ENCODE peak calls at places on chromosome 22, in six cellular contexts. One of them, this sample, is unnamed.

GRCh38 chr22:19122752-19123492 is 710 bp upstream of the DGCR2 start:
- DNase-seq in PC-3: no peak
- DNase-seq in hepatocyte: peak
- DNase-seq in neural progenitor cell: no peak
- DNase-seq in HepG2: no peak
- DNase-seq in mammary epithelial cell: peak
- DNase-seq in this sample: peak

GRCh38 chr22:27937453-27937852 is 18.4 kb upstream of the PITPNB start:
- DNase-seq in PC-3: peak
- DNase-seq in hepatocyte: no peak
- DNase-seq in neural progenitor cell: no peak
- DNase-seq in HepG2: peak
- DNase-seq in mammary epithelial cell: no peak
- DNase-seq in this sample: no peak

GRCh38 chr22:28608546-28608945 is 71.1 kb downstream of the TTC28 start:
- DNase-seq in PC-3: no peak
- DNase-seq in hepatocyte: no peak
- DNase-seq in neural progenitor cell: no peak
- DNase-seq in HepG2: no peak
- DNase-seq in mammary epithelial cell: no peak
- DNase-seq in this sample: no peak

GRCh38 chr22:35313311-35314121 is 13.8 kb downstream of the TOM1 start:
- DNase-seq in PC-3: peak
- DNase-seq in hepatocyte: peak
- DNase-seq in neural progenitor cell: no peak
- DNase-seq in HepG2: peak
- DNase-seq in mammary epithelial cell: peak
- DNase-seq in this sample: peak

GRCh38 chr22:40572976-40573375 is 63.5 kb downstream of the MRTFA start:
- DNase-seq in PC-3: no peak
- DNase-seq in hepatocyte: no peak
- DNase-seq in neural progenitor cell: no peak
- DNase-seq in HepG2: no peak
- DNase-seq in mammary epithelial cell: no peak
- DNase-seq in this sample: peak

GRCh38 chr22:30080805-30081204 is 541 bp downstream of the HORMAD2 start:
- DNase-seq in PC-3: no peak
- DNase-seq in hepatocyte: no peak
- DNase-seq in neural progenitor cell: no peak
- DNase-seq in HepG2: no peak
- DNase-seq in mammary epithelial cell: no peak
- DNase-seq in this sample: no peak

GRCh38 chr22:46198274-46198673 is 47.9 kb downstream of the PPARA start:
- DNase-seq in PC-3: no peak
- DNase-seq in hepatocyte: no peak
- DNase-seq in neural progenitor cell: no peak
- DNase-seq in HepG2: no peak
- DNase-seq in mammary epithelial cell: no peak
- DNase-seq in this sample: no peak

GRCh38 chr22:46044718-46045458 is 67.9 kb upstream of the WNT7B start:
- DNase-seq in PC-3: no peak
- DNase-seq in hepatocyte: peak
- DNase-seq in neural progenitor cell: peak
- DNase-seq in HepG2: no peak
- DNase-seq in mammary epithelial cell: no peak
- DNase-seq in this sample: no peak

GRCh38 chr22:21857501-21857914 is 9.9 kb downstream of the MAPK1 start:
- DNase-seq in PC-3: no peak
- DNase-seq in hepatocyte: no peak
- DNase-seq in neural progenitor cell: no peak
- DNase-seq in HepG2: peak
- DNase-seq in mammary epithelial cell: no peak
- DNase-seq in this sample: peak

GRCh38 chr22:47575291-47575690 is 812.8 kb downstream of the TBC1D22A start:
- DNase-seq in PC-3: no peak
- DNase-seq in hepatocyte: no peak
- DNase-seq in neural progenitor cell: no peak
- DNase-seq in HepG2: no peak
- DNase-seq in mammary epithelial cell: no peak
- DNase-seq in this sample: no peak

GRCh38 chr22:19175602-19176174 is 2.8 kb downstream of the SLC25A1 start:
- DNase-seq in PC-3: no peak
- DNase-seq in hepatocyte: no peak
- DNase-seq in neural progenitor cell: peak
- DNase-seq in HepG2: no peak
- DNase-seq in mammary epithelial cell: no peak
- DNase-seq in this sample: no peak

GRCh38 chr22:50665738-50666137 is 6.9 kb upstream of the SHANK3 start:
- DNase-seq in PC-3: no peak
- DNase-seq in hepatocyte: no peak
- DNase-seq in neural progenitor cell: no peak
- DNase-seq in HepG2: no peak
- DNase-seq in mammary epithelial cell: no peak
- DNase-seq in this sample: no peak

GRCh38 chr22:30000566-30000965 is 79.7 kb upstream of the HORMAD2 start:
- DNase-seq in PC-3: peak
- DNase-seq in hepatocyte: no peak
- DNase-seq in neural progenitor cell: no peak
- DNase-seq in HepG2: no peak
- DNase-seq in mammary epithelial cell: peak
- DNase-seq in this sample: peak

GRCh38 chr22:40716116-40716515 is 36.8 kb downstream of the MCHR1 start:
- DNase-seq in PC-3: peak
- DNase-seq in hepatocyte: no peak
- DNase-seq in neural progenitor cell: no peak
- DNase-seq in HepG2: no peak
- DNase-seq in mammary epithelial cell: no peak
- DNase-seq in this sample: no peak

GRCh38 chr22:45125198-45125597 is 38.5 kb upstream of the NUP50 start:
- DNase-seq in PC-3: no peak
- DNase-seq in hepatocyte: peak
- DNase-seq in neural progenitor cell: peak
- DNase-seq in HepG2: no peak
- DNase-seq in mammary epithelial cell: no peak
- DNase-seq in this sample: peak

GRCh38 chr22:49930596-49931412 is 12.4 kb downstream of the CRELD2 start:
- DNase-seq in PC-3: peak
- DNase-seq in hepatocyte: peak
- DNase-seq in neural progenitor cell: peak
- DNase-seq in HepG2: peak
- DNase-seq in mammary epithelial cell: peak
- DNase-seq in this sample: peak

GRCh38 chr22:43109511-43109910 is 1.0 kb upstream of the BIK start:
- DNase-seq in PC-3: no peak
- DNase-seq in hepatocyte: no peak
- DNase-seq in neural progenitor cell: no peak
- DNase-seq in HepG2: no peak
- DNase-seq in mammary epithelial cell: no peak
- DNase-seq in this sample: no peak

GRCh38 chr22:43109921-43110443 is 568 bp upstream of the BIK start:
- DNase-seq in PC-3: no peak
- DNase-seq in hepatocyte: no peak
- DNase-seq in neural progenitor cell: peak
- DNase-seq in HepG2: no peak
- DNase-seq in mammary epithelial cell: no peak
- DNase-seq in this sample: peak

GRCh38 chr22:43110927-43111623 is 525 bp downstream of the BIK start:
- DNase-seq in PC-3: peak
- DNase-seq in hepatocyte: peak
- DNase-seq in neural progenitor cell: peak
- DNase-seq in HepG2: no peak
- DNase-seq in mammary epithelial cell: peak
- DNase-seq in this sample: peak

GRCh38 chr22:43113516-43114251 is 3.1 kb downstream of the BIK start:
- DNase-seq in PC-3: peak
- DNase-seq in hepatocyte: no peak
- DNase-seq in neural progenitor cell: no peak
- DNase-seq in HepG2: peak
- DNase-seq in mammary epithelial cell: no peak
- DNase-seq in this sample: no peak

DNA sequence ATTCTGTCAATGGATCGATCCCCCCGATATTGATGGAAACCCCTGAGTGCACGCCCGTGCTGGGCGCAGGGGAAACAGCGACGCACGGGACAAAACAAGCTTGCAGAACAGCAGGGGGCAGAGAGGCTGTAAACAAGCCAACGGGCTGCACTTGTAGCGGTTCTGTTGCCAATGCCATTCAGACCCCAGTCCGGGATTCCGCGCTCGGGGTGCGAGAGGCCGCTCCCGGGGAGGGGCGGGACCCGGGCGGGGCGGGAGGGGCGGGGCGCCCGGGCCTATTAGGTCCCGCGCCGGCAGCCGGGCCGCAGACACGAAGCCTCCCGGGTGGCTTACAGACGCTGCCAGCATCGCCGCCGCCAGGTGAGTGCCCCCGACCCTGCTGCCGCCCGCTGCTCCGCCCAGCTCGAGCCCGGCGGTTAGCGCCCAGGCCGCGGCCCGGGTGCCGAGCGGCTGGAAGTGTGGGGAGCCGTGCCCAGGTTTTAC is at the start of gene BIK:
- DNase-seq in PC-3: peak
- DNase-seq in hepatocyte: peak
- DNase-seq in neural progenitor cell: peak
- DNase-seq in HepG2: peak
- DNase-seq in mammary epithelial cell: peak
- DNase-seq in this sample: peak
- TF ChIP-seq EZH2 in PC-3: no peak
- TF ChIP-seq EZH2 in hepatocyte: no peak
- TF ChIP-seq EZH2 in neural progenitor cell: no peak
- TF ChIP-seq EZH2 in HepG2: no peak
- TF ChIP-seq EZH2 in mammary epithelial cell: no peak
- TF ChIP-seq EZH2 in this sample: peak

GRCh38 chr22:31442768-31443489 is 43.5 kb downstream of the DRG1 start:
- DNase-seq in PC-3: no peak
- DNase-seq in hepatocyte: no peak
- DNase-seq in neural progenitor cell: peak
- DNase-seq in HepG2: no peak
- DNase-seq in mammary epithelial cell: no peak
- DNase-seq in this sample: no peak
- TF ChIP-seq EZH2 in PC-3: no peak
- TF ChIP-seq EZH2 in hepatocyte: no peak
- TF ChIP-seq EZH2 in neural progenitor cell: no peak
- TF ChIP-seq EZH2 in HepG2: no peak
- TF ChIP-seq EZH2 in mammary epithelial cell: no peak
- TF ChIP-seq EZH2 in this sample: no peak

GRCh38 chr22:39456262-39457046 is at the start of gene MGAT3:
- DNase-seq in PC-3: no peak
- DNase-seq in hepatocyte: no peak
- DNase-seq in neural progenitor cell: no peak
- DNase-seq in HepG2: no peak
- DNase-seq in mammary epithelial cell: no peak
- DNase-seq in this sample: peak

GRCh38 chr22:39457546-39458442 is 982 bp downstream of the MGAT3 start:
- DNase-seq in PC-3: no peak
- DNase-seq in hepatocyte: no peak
- DNase-seq in neural progenitor cell: peak
- DNase-seq in HepG2: no peak
- DNase-seq in mammary epithelial cell: no peak
- DNase-seq in this sample: no peak

GRCh38 chr22:39459681-39460080 is 2.9 kb downstream of the MGAT3 start:
- DNase-seq in PC-3: no peak
- DNase-seq in hepatocyte: no peak
- DNase-seq in neural progenitor cell: no peak
- DNase-seq in HepG2: no peak
- DNase-seq in mammary epithelial cell: no peak
- DNase-seq in this sample: no peak

GRCh38 chr22:39457047-39457545 is 284 bp downstream of the MGAT3 start:
- DNase-seq in PC-3: no peak
- DNase-seq in hepatocyte: peak
- DNase-seq in neural progenitor cell: peak
- DNase-seq in HepG2: no peak
- DNase-seq in mammary epithelial cell: no peak
- DNase-seq in this sample: no peak

DNA sequence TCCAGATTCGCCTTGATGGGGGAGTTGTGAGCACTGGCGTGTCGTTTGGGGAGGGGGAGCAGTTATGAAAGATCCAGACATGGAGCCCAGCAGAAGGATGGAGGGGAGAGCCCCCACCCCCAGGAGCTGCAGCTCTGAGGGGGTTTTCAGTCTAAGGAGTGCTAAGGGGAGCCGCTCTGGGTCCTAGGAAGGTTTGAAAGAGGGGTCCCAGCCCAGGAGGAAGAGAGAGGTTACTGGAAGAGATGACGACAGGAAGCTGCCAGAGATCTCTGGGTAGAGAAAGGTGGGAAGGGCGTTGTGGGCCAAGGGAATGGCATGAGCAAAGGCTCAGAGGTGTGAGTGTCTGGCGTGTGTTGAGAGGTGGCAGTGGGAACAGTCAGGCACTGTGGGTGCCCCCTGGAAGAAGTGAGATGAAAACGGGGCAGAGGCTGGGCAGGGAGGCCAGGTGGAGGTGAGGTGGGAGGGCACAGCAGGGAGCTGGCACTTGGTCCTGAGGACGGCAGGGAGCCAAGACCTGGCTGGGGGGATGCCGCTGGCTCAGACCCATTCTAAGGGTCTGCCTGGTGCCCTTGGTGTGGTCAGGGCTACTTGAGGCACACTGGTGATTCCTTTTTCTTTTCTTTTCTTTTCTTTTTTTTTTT is 1.8 kb downstream of the MGAT3 start:
- DNase-seq in PC-3: no peak
- DNase-seq in hepatocyte: no peak
- DNase-seq in neural progenitor cell: no peak
- DNase-seq in HepG2: no peak
- DNase-seq in mammary epithelial cell: no peak
- DNase-seq in this sample: no peak
- TF ChIP-seq EZH2 in PC-3: no peak
- TF ChIP-seq EZH2 in hepatocyte: no peak
- TF ChIP-seq EZH2 in neural progenitor cell: no peak
- TF ChIP-seq EZH2 in HepG2: no peak
- TF ChIP-seq EZH2 in mammary epithelial cell: peak
- TF ChIP-seq EZH2 in this sample: peak

DNA sequence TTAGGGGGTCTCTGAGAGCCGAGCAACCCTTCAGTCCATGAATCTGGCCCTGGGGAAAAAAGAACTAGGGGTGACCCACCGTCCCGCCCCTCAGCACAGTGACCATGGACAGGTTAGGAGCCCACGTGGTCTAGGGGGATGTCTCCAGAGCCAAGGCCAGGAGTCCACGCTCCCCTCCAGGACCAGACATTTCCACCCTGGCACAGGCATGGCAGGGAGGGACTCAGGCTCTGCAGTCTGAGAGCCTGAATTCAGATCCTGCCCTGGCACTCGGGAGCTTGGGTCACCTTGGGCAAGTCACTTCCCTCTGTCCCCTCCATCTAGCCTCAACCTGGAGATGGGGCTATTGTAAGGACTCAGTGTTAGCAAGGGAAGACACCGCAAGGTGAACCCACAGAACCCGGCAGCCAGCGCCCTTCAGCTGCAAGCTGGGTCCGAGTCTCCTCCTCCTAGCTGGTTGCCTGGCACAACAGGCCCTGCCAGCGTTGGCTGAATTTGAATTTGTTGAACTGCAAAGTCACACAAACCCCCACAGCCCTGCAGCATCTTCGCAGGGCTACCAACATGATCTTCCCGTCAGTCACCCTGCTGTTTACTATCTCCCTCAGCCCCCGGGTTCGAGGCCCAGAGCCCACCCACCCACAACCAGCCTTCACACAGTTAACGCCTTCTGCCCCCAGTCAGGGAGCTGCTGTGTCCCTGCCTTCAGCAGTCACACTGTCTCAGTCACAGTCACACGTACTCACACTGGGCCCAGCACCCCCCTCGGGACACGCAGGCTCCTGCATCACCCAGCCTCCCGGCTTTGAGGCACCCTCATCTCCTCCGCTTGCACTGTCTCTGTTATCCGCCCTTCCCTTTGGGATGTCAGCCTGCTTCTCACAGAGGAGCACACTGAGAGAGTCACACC is 603 bp upstream of the PDGFB start:
- DNase-seq in PC-3: no peak
- DNase-seq in hepatocyte: no peak
- DNase-seq in neural progenitor cell: no peak
- DNase-seq in HepG2: no peak
- DNase-seq in mammary epithelial cell: no peak
- DNase-seq in this sample: no peak
- TF ChIP-seq EZH2 in PC-3: no peak
- TF ChIP-seq EZH2 in hepatocyte: no peak
- TF ChIP-seq EZH2 in neural progenitor cell: no peak
- TF ChIP-seq EZH2 in HepG2: no peak
- TF ChIP-seq EZH2 in mammary epithelial cell: no peak
- TF ChIP-seq EZH2 in this sample: no peak